ENCODE peak calls at places on chromosome 12, in seven cellular contexts. U is mucosa of descending colon; S is A549; Z is NT2/D1; M is astrocyte; K is lung; G is CD4-positive, CD25-positive, alpha-beta regulatory T cell. F is an unnamed sample.

GRCh38 chr12:90672081-90672480 is 282.9 kb downstream of the CCER1 start:
- DNase-seq in S (no peak), U (no peak), M (peak; percentile 9), K (no peak), G (no peak), Z (no peak), F (peak; percentile 22)

GRCh38 chr12:45407188-45407850 is 191.4 kb downstream of the ANO6 start:
- DNase-seq in S (no peak), U (no peak), G (no peak), M (peak; percentile 48), K (peak; percentile 45), Z (no peak), F (no peak)

GRCh38 chr12:68121143-68121542 is 38.4 kb downstream of the IFNG start:
- DNase-seq in S (no peak), U (no peak), G (no peak), K (no peak), M (no peak), Z (no peak), F (no peak)

GRCh38 chr12:9902539-9903228 is 21.4 kb downstream of the KLRF2 start:
- DNase-seq in S (no peak), M (no peak), K (no peak), Z (no peak), G (no peak), U (no peak), F (no peak)

GRCh38 chr12:127145543-127145928 is 1121.4 kb upstream of the TMEM132C start:
- DNase-seq in Z (no peak), U (no peak), K (no peak), M (no peak), S (no peak), G (no peak), F (peak; percentile 54)

GRCh38 chr12:121838096-121838495 is 20.6 kb downstream of the HPD start:
- DNase-seq in S (no peak), K (no peak), M (no peak), G (no peak), U (no peak), Z (no peak), F (no peak)

GRCh38 chr12:130764073-130764472 is 48.0 kb upstream of the RIMBP2 start:
- DNase-seq in M (peak; percentile 21), S (peak; percentile 51), U (no peak), Z (no peak), G (no peak), K (no peak), F (peak; percentile 39)

GRCh38 chr12:129049917-129050316 is 196.6 kb downstream of the GLT1D1 start:
- DNase-seq in M (no peak), S (no peak), U (no peak), K (no peak), Z (peak; percentile 81), G (no peak), F (peak; percentile 30)

GRCh38 chr12:130026608-130027176 is 122.9 kb upstream of the TMEM132D start:
- DNase-seq in M (no peak), S (peak; percentile 49), G (no peak), U (peak; percentile 45), Z (peak; percentile 60), K (no peak), F (peak; percentile 19)

GRCh38 chr12:125683748-125684381 is 618.6 kb downstream of the AACS start:
- DNase-seq in U (peak; percentile 65), G (no peak), S (peak; percentile 8), Z (peak; percentile 72), K (peak; percentile 37), M (no peak), F (no peak)

GRCh38 chr12:29750131-29750927 is 33.4 kb downstream of the TMTC1 start:
- DNase-seq in Z (no peak), K (no peak), M (no peak), G (no peak), S (no peak), U (no peak), F (no peak)
- H3K4me1 ChIP-seq in Z (peaks cover 6% of the 10 kb centered on the region), K (peaks cover 14% of the 10 kb centered on the region), M (no peaks in the 10 kb centered on the region), G (no peaks in the 10 kb centered on the region), S (no peaks in the 10 kb centered on the region), U (no peaks in the 10 kb centered on the region), F (no peaks in the 10 kb centered on the region)

DNA sequence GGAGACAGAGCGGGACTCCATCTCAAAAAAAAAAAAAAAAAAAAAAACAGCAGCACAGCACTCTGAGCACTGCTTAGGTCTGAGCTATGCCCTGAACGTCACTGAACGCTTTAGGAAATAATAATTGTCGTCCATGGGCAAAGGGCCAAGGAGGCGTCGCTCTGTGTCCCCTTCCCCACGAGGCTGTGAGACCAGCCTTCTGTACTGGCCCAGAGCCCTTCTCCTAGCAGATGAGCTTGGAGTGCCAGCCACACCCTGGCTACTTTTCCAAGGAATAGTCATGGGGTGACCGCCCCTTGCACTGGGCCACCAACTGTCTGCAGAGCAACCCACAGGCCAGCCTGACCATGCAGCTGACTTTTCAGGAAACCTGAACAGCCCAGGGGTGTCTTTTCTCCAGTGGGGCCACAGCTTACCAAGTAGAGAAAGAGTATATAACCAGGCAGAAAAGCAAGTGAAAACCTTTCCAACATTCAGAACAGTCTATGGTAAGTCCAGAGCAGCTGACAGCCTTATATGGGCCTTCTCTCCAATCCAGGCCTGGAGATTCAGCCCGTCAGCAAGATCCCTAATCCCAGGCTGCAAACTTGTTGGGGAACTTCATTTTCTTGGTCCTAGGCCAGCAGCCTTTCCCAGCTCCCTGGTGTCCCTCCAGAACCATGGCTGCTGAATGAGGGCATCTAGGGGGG is 28.5 kb downstream of the CD9 start:
- DNase-seq in U (peak; percentile 76), G (no peak), S (no peak), K (no peak), M (no peak), Z (no peak), F (no peak)
- H3K4me1 ChIP-seq in U (peaks cover 95% of the 10 kb centered on the region), G (peaks cover 23% of the 10 kb centered on the region), S (peaks cover 9% of the 10 kb centered on the region), K (peaks cover 19% of the 10 kb centered on the region), M (peaks cover 55% of the 10 kb centered on the region), Z (peaks cover 40% of the 10 kb centered on the region), F (peaks cover 67% of the 10 kb centered on the region)

DNA sequence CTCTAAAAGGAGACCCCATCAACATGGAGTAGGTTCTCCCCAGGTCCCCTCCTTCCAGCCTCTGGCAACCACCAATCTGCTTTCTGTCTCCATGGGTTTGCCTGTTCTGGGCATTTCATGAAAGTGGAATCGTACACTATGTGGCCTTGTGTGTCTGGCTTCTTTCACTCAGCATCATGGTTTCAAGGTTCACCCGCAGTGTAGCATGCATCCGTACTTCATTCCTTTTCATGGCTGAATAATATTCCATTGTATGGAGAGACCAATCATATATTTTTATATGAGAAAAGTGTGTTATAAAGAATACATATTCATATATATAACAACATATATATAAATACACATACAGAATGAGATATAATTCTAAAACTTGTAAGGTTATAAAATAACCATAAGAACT is 19.8 kb downstream of the NCOR2 start:
- DNase-seq in G (no peak), K (no peak), S (no peak), M (no peak), U (no peak), Z (no peak), F (no peak)
- H3K4me1 ChIP-seq in G (peaks cover 59% of the 10 kb centered on the region), K (peaks cover 18% of the 10 kb centered on the region), S (peaks cover 42% of the 10 kb centered on the region), M (peaks cover 67% of the 10 kb centered on the region), U (peaks cover 45% of the 10 kb centered on the region), Z (peaks cover 64% of the 10 kb centered on the region), F (peaks cover 68% of the 10 kb centered on the region)

GRCh38 chr12:124620606-124621295 is 53.3 kb upstream of the NCOR2 start:
- DNase-seq in Z (no peak), S (no peak), K (no peak), G (no peak), U (no peak), M (peak; percentile 92), F (no peak)
- H3K4me1 ChIP-seq in Z (peaks cover 30% of the 10 kb centered on the region), S (peaks cover 3% of the 10 kb centered on the region), K (no peaks in the 10 kb centered on the region), G (no peaks in the 10 kb centered on the region), U (peaks cover under 1% of the 10 kb centered on the region), M (peaks cover 17% of the 10 kb centered on the region), F (peaks cover 19% of the 10 kb centered on the region)

DNA sequence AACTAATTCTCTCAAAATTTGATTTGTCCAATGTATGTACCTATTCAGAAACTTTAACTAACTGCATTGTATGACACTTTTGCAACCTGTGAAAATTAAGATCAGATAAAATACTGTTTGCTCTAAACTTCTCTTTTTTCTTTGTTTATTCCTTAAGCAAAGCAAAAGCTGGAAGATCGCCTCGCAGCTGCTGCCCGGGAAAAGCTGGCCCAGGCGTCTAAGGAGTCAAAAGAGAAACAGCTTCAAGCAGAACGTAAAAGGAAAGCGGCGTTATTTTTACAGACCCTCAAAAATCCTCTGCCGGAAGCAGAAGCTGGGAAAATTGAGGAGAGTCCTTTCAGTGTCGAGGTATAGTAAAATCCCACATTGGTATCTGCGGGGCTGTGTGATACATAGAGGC is 55.1 kb downstream of the SFSWAP start:
- DNase-seq in U (no peak), G (no peak), M (no peak), Z (no peak), K (no peak), S (no peak), F (no peak)
- H3K4me1 ChIP-seq in U (no peaks in the 10 kb centered on the region), G (no peaks in the 10 kb centered on the region), M (no peaks in the 10 kb centered on the region), Z (peaks cover 2% of the 10 kb centered on the region), K (no peaks in the 10 kb centered on the region), S (no peaks in the 10 kb centered on the region), F (peaks cover 3% of the 10 kb centered on the region)

DNA sequence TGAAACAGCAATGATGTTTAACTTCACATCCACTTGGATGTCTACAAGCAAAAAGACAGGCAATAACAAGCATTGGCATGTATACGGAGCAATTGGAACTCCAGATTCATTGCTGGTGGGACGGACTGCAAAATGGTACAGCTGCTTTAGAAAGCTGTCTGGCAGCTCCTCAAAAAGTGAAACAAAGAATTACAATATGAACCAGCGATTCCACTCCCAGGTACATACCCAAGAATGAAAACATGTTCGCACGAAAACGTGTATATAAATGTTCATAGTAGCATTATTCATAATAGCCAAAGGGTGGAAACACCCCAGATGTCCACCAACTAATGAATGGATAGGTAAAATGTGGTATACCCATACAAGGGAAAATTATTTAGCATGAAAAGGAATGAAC is 125.7 kb downstream of the HMGA2 start:
- DNase-seq in U (no peak), K (no peak), Z (no peak), S (no peak), M (no peak), G (no peak), F (no peak)
- H3K4me1 ChIP-seq in U (peaks cover 6% of the 10 kb centered on the region), K (peaks cover 7% of the 10 kb centered on the region), Z (no peaks in the 10 kb centered on the region), S (peaks cover 40% of the 10 kb centered on the region), M (peaks cover 48% of the 10 kb centered on the region), G (no peaks in the 10 kb centered on the region), F (peaks cover 44% of the 10 kb centered on the region)

F was measured in adipocyte.